ENCODE peak calls at places on chromosomes 5 and 9, in nine cellular contexts. K is heart right ventricle, U is transverse colon, E is GM12878, Q is upper lobe of right lung, O is body of pancreas, T is cardiac muscle cell, V is dorsolateral prefrontal cortex, M is IMR-90. G is an unnamed sample.

GRCh38 chr5:131997727-131998117 is 13.7 kb downstream of the ACSL6 start:
- DNase-seq in K (no peak), T (no peak), U (no peak), Q (peak; percentile 25), E (no peak), O (no peak), V (no peak), M (no peak), G (no peak)

GRCh38 chr5:158456756-158457155 is 597.8 kb upstream of the CLINT1 start:
- DNase-seq in K (no peak), M (peak; percentile 94), O (no peak), V (no peak), Q (no peak), U (no peak), E (no peak), T (no peak), G (peak; percentile 92)

GRCh38 chr5:32058101-32058500 is 116.0 kb downstream of the GOLPH3 start:
- DNase-seq in Q (no peak), T (no peak), E (no peak), U (no peak), M (no peak), K (no peak), V (no peak), O (no peak), G (no peak)

GRCh38 chr5:32311404-32312193 is 1.1 kb downstream of the MTMR12 start:
- DNase-seq in Q (no peak), T (no peak), V (no peak), U (no peak), K (no peak), E (no peak), M (peak; percentile 11), O (peak; percentile 30), G (no peak)

GRCh38 chr5:128146671-128147070 is 63.1 kb downstream of the SLC12A2 start:
- DNase-seq in K (no peak), Q (no peak), E (no peak), U (no peak), T (no peak), O (no peak), M (no peak), V (no peak), G (no peak)

GRCh38 chr9:31103836-31104235 is 1280.6 kb upstream of the ACO1 start:
- DNase-seq in M (no peak), Q (no peak), V (no peak), K (no peak), O (no peak), E (no peak), U (no peak), T (no peak), G (no peak)

GRCh38 chr5:78757269-78758053 is 108.9 kb upstream of the LHFPL2 start:
- DNase-seq in K (no peak), Q (no peak), O (no peak), M (peak; percentile 69), T (no peak), U (no peak), E (peak; percentile 66), V (no peak), G (peak; percentile 53)

GRCh38 chr5:26329562-26330189 is 708.7 kb downstream of the CDH9 start:
- DNase-seq in V (no peak), K (no peak), O (no peak), M (no peak), U (no peak), E (no peak), Q (no peak), T (peak; percentile 37), G (no peak)

GRCh38 chr9:36462245-36462644 is 62.2 kb upstream of the RNF38 start:
- DNase-seq in E (no peak), K (no peak), O (no peak), V (no peak), T (no peak), M (no peak), U (no peak), Q (no peak), G (no peak)

GRCh38 chr9:19102181-19102630 is 498 bp downstream of the HAUS6 start:
- DNase-seq in Q (peak; percentile 71), V (peak; percentile 5), K (no peak), T (peak; percentile 30), U (peak; percentile 17), E (no peak), M (peak; percentile 16), O (peak; percentile 31), G (no peak)

GRCh38 chr9:36969216-36969771 is 64.8 kb downstream of the PAX5 start:
- DNase-seq in M (no peak), O (no peak), V (no peak), T (no peak), U (no peak), K (no peak), Q (peak; percentile 54), E (no peak), G (no peak)

GRCh38 chr5:75567710-75568109 is 43.5 kb upstream of the ANKDD1B start:
- DNase-seq in T (no peak), E (peak; percentile 48), Q (no peak), K (no peak), V (no peak), U (no peak), M (peak; percentile 64), O (no peak), G (no peak)

GRCh38 chr5:109769597-109770291 is 80.0 kb downstream of the MAN2A1 start:
- DNase-seq in Q (no peak), M (peak; percentile 22), O (no peak), K (no peak), E (no peak), U (no peak), V (no peak), T (no peak), G (no peak)

GRCh38 chr5:96997265-96997859 is 61.5 kb downstream of the LNPEP start:
- DNase-seq in Q (no peak), K (no peak), T (peak; percentile 66), U (no peak), E (no peak), O (peak; percentile 13), V (no peak), M (peak; percentile 63), G (no peak)

GRCh38 chr5:173807150-173807784 is 80.9 kb upstream of the CPEB4 start:
- DNase-seq in M (no peak), E (no peak), O (no peak), U (no peak), V (no peak), Q (no peak), T (no peak), K (no peak), G (no peak)

GRCh38 chr9:111992523-111992922 is 95.9 kb downstream of the UGCG start:
- DNase-seq in Q (no peak), U (no peak), M (peak; percentile 82), T (no peak), V (no peak), O (no peak), E (peak; percentile 77), K (no peak), G (no peak)

GRCh38 chr5:172028167-172028566 is 21.7 kb upstream of the FBXW11 start:
- DNase-seq in O (no peak), Q (no peak), K (no peak), E (no peak), V (no peak), M (no peak), T (no peak), U (no peak), G (no peak)
- H3K4me3 ChIP-seq in O (no peak overlapping the region), Q (no peak overlapping the region), K (no peak overlapping the region), E (no peak overlapping the region), V (no peak overlapping the region), M (no peak overlapping the region), T (no peak overlapping the region), U (no peak overlapping the region), G (no peak overlapping the region)

GRCh38 chr5:59661306-59661705 is 232.2 kb downstream of the PDE4D start:
- DNase-seq in K (no peak), U (no peak), O (no peak), V (no peak), M (no peak), E (no peak), Q (no peak), T (no peak), G (no peak)

GRCh38 chr5:59661939-59662615 is 231.4 kb downstream of the PDE4D start:
- DNase-seq in O (no peak), Q (no peak), K (no peak), U (no peak), V (no peak), M (no peak), E (no peak), T (peak; percentile 10), G (no peak)

GRCh38 chr5:59665086-59665831 is 228.3 kb downstream of the PDE4D start:
- DNase-seq in Q (no peak), K (no peak), U (no peak), V (no peak), E (no peak), O (no peak), M (no peak), T (no peak), G (no peak)

GRCh38 chr5:59656351-59657254 is 236.9 kb downstream of the PDE4D start:
- DNase-seq in V (no peak), O (no peak), M (no peak), Q (no peak), K (no peak), U (no peak), E (no peak), T (no peak), G (no peak)

GRCh38 chr5:59660737-59661136 is 232.8 kb downstream of the PDE4D start:
- DNase-seq in M (peak; percentile 2), V (no peak), U (no peak), E (no peak), T (peak; percentile 22), O (no peak), Q (no peak), K (no peak), G (no peak)
- TF ChIP-seq CTCF in M (peak; percentile 27), V (peak; percentile 70), U (no peak), E (peak; percentile 42), T (peak; percentile 58), O (peak; percentile 36), Q (peak; percentile 26), K (peak; percentile 36), G (peak; percentile 38)

DNA sequence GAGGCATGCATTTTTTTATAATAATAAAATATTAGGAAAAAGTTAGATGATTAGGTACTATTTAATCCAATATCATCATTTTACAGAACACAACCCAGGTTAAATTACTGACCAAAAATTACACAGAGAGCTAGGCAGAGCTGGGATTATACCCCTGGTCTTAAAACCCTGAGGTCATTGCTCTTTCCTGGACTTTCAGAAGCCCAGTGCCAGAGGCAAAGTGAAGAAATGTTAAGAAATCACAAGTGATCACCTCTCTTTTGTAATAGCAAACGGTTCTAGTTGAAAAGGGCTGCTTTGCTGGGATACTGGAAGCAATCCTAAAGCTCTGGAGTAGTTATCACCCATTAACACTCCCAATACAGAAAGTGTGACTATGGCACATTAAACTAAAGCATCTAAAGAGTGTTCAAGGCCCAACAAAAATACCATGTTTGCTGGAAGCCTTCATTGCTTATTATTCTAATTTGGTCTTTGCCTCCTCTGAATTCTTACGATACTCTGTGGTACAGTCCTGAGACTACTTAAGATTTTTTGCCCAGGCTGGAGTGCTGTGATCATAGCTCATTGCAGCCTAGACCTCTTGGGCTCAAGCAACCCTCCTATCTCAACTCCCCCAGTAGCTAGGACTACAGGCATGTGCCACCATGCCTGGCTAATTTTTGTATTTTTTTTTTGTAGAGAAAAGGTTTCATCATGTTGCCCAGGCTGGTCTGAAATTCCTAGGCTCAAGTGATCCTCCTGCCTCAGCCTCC is 575.9 kb downstream of the RAB3C start:
- DNase-seq in M (no peak), V (no peak), K (no peak), O (no peak), T (no peak), Q (no peak), E (no peak), U (no peak), G (no peak)
- H3K27me3 ChIP-seq in M (no peaks in the 10 kb centered on the region), V (no peaks in the 10 kb centered on the region), K (no peaks in the 10 kb centered on the region), O (no peaks in the 10 kb centered on the region), T (no peaks in the 10 kb centered on the region), Q (no peaks in the 10 kb centered on the region), E (no peaks in the 10 kb centered on the region), U (no peaks in the 10 kb centered on the region), G (peaks cover 2% of the 10 kb centered on the region)

GRCh38 chr5:154445422-154446182 is at the start of gene SAP30L:
- DNase-seq in U (peak; percentile 97), Q (peak; percentile 97), E (peak; percentile 81), T (peak; percentile 96), K (peak; percentile 97), V (peak; percentile 92), M (peak; percentile 89), O (peak; percentile 97), G (peak; percentile 78)
- H3K4me3 ChIP-seq in U (peak within 1 kb of the TSS; percentile 94), Q (peak within 1 kb of the TSS; percentile 96), E (peak within 1 kb of the TSS; percentile 87), T (peak within 1 kb of the TSS; percentile 97), K (peak within 1 kb of the TSS; percentile 98), V (peak within 1 kb of the TSS; percentile 92), M (peak within 1 kb of the TSS; percentile 97), O (peak within 1 kb of the TSS; percentile 97), G (peak within 1 kb of the TSS; percentile 92)

G was measured in BJ.